ENCODE peak calls at places on chromosomes 3 and 15, in six cellular contexts. F, T, L, Q, X and U are unnamed samples.

GRCh38 chr3:18780941-18781340 is 355.8 kb upstream of the SATB1 start:
- DNase-seq in F (no peak), T (no peak), Q (no peak), L (no peak), X (no peak), U (no peak)

GRCh38 chr3:128486692-128487537 is 6.1 kb downstream of the GATA2 start:
- DNase-seq in F (no peak), L (no peak), Q (peak; percentile 22), T (no peak), X (peak; percentile 89), U (no peak)

GRCh38 chr15:51144021-51144532 is 49.4 kb upstream of the TNFAIP8L3 start:
- DNase-seq in T (no peak), X (no peak), Q (peak; percentile 57), L (no peak), F (no peak), U (no peak)

GRCh38 chr3:57160046-57160730 is 5.0 kb downstream of the IL17RD start:
- DNase-seq in T (no peak), Q (no peak), X (no peak), L (no peak), F (no peak), U (peak; percentile 67)

GRCh38 chr3:14879161-14879888 is 60.6 kb downstream of the FGD5 start:
- DNase-seq in X (no peak), Q (peak; percentile 69), F (no peak), T (no peak), L (peak; percentile 67), U (no peak)

GRCh38 chr15:75232252-75232813 is 25.8 kb upstream of the GOLGA6C start:
- DNase-seq in Q (no peak), T (no peak), X (no peak), L (peak; percentile 57), F (no peak), U (no peak)

GRCh38 chr15:70125605-70126004 is 27.9 kb upstream of the TLE3 start:
- DNase-seq in T (no peak), X (no peak), Q (no peak), L (no peak), F (no peak), U (no peak)

GRCh38 chr3:106168941-106169340 is 300.1 kb upstream of the CBLB start:
- DNase-seq in Q (no peak), L (no peak), X (no peak), T (no peak), F (no peak), U (no peak)

GRCh38 chr3:72337480-72337855 is 510.8 kb downstream of the SHQ1 start:
- DNase-seq in L (no peak), Q (no peak), X (no peak), T (no peak), F (no peak), U (no peak)

GRCh38 chr3:180744226-180744625 is 64.9 kb upstream of the CCDC39 start:
- DNase-seq in F (no peak), L (no peak), T (no peak), Q (no peak), X (no peak), U (no peak)

GRCh38 chr3:50620846-50621245 is 3.9 kb downstream of the MAPKAPK3 start:
- DNase-seq in T (no peak), F (no peak), L (no peak), X (no peak), Q (no peak), U (no peak)

GRCh38 chr3:185402561-185402960 is 39.6 kb downstream of the MAP3K13 start:
- DNase-seq in T (no peak), F (no peak), X (no peak), Q (no peak), L (no peak), U (peak; percentile 21)

GRCh38 chr15:101244039-101244781 is 7.6 kb downstream of the CHSY1 start:
- DNase-seq in X (no peak), L (no peak), Q (no peak), T (no peak), F (no peak), U (no peak)

GRCh38 chr3:156655819-156656566 is 18.4 kb upstream of the TIPARP start:
- DNase-seq in F (no peak), Q (no peak), T (no peak), L (no peak), X (no peak), U (no peak)

GRCh38 chr15:74821091-74821789 is 5.2 kb upstream of the CPLX3 start:
- DNase-seq in X (no peak), F (no peak), T (peak; percentile 45), L (no peak), Q (no peak), U (no peak)

GRCh38 chr3:135176881-135177280 is 381.8 kb downstream of the EPHB1 start:
- DNase-seq in T (no peak), F (no peak), X (no peak), Q (no peak), L (no peak), U (no peak)

GRCh38 chr3:167882057-167882667 is 146.6 kb downstream of the SERPINI1 start:
- DNase-seq in T (no peak), L (no peak), X (no peak), F (no peak), Q (peak; percentile 57), U (no peak)

GRCh38 chr3:142029052-142029642 is 120.2 kb downstream of the TFDP2 start:
- DNase-seq in Q (no peak), T (peak; percentile 49), F (no peak), L (no peak), X (no peak), U (no peak)

GRCh38 chr3:71305246-71306206 is 278.0 kb downstream of the FOXP1 start:
- DNase-seq in Q (no peak), L (no peak), X (no peak), T (no peak), F (peak; percentile 34), U (no peak)

GRCh38 chr3:171700653-171701052 is 109.6 kb downstream of the PLD1 start:
- DNase-seq in L (no peak), Q (no peak), F (no peak), X (no peak), T (no peak), U (no peak)

GRCh38 chr15:37360724-37361123 is 260.4 kb upstream of the MEIS2 start:
- DNase-seq in Q (no peak), T (no peak), F (no peak), L (no peak), X (no peak), U (no peak)

GRCh38 chr15:37362414-37362813 is 262.1 kb upstream of the MEIS2 start:
- DNase-seq in T (no peak), Q (no peak), X (no peak), F (no peak), L (no peak), U (no peak)

GRCh38 chr15:37359495-37360290 is 259.3 kb upstream of the MEIS2 start:
- DNase-seq in F (no peak), Q (no peak), T (no peak), L (no peak), X (no peak), U (no peak)

DNA sequence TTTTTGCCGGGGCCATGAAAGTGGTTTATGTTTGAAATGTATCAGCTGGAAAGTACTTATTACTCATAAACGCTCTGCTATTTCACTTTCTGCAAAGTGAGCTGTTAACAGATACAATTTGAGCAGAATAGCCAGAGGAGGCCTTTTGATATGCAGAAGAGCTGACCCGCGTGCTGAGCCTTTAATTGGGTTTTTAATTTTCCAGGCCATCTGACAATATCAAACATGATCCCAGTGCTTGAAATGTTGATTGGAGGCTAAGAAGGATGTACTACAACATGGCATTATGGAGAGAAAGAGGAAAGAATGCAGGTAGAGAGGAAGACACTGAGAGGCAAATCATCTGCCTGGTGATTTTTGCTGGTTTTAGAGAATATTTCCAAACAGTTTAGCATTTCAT is 261.3 kb upstream of the MEIS2 start:
- DNase-seq in F (no peak), L (no peak), X (no peak), T (no peak), Q (no peak), U (no peak)
- TF ChIP-seq EP300 in F (no peak), L (no peak), X (no peak), T (no peak), Q (no peak), U (no peak)

DNA sequence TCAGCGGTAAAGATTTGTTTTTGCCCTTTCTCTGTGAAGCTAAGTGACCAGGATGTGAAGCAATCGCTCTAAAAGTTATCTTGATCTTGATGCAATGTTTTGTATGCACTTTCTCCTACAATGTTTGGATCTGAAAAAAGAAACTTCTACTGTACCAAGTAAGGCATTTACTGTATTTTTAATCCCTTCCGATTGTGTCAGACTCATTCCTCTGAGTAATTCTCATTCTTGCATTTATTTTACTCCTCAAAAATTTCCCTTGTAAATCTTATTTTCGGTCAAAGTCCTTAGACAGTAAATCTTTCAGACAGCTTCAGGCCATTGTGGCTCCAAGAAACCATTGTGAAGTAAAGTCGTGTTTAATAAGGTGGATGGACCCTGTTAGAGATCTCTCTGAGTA is 141.9 kb downstream of the TP63 start:
- DNase-seq in L (no peak), Q (peak; percentile 64), F (no peak), T (no peak), X (no peak), U (no peak)
- H3K27ac ChIP-seq in L (no peak overlapping the region), Q (peak overlapping the region; percentile 71), F (no peak overlapping the region), T (no peak overlapping the region), X (no peak overlapping the region), U (no peak overlapping the region)

GRCh38 chr3:42072583-42072924 is 18.6 kb upstream of the TRAK1 start:
- DNase-seq in X (no peak), L (no peak), F (no peak), Q (no peak), T (no peak), U (no peak)

GRCh38 chr3:42068303-42069088 is 22.7 kb upstream of the TRAK1 start:
- DNase-seq in X (no peak), T (no peak), Q (no peak), L (no peak), F (no peak), U (no peak)

GRCh38 chr3:42072930-42073329 is 18.2 kb upstream of the TRAK1 start:
- DNase-seq in L (no peak), F (no peak), X (no peak), T (no peak), Q (no peak), U (no peak)

GRCh38 chr3:42070089-42070885 is 20.9 kb upstream of the TRAK1 start:
- DNase-seq in X (no peak), F (no peak), L (no peak), Q (no peak), T (no peak), U (no peak)

GRCh38 chr3:42071720-42072582 is 19.2 kb upstream of the TRAK1 start:
- DNase-seq in Q (peak; percentile 63), T (no peak), L (peak; percentile 96), X (peak; percentile 29), F (peak; percentile 75), U (peak; percentile 38)
- TF ChIP-seq EP300 in Q (no peak), T (no peak), L (peak; percentile 48), X (no peak), F (peak; percentile 39), U (no peak)

GRCh38 chr15:90212221-90213079 is 11.3 kb downstream of the SEMA4B start:
- DNase-seq in Q (no peak), F (peak; percentile 76), X (no peak), T (no peak), L (no peak), U (no peak)

GRCh38 chr15:90211440-90212168 is 10.5 kb downstream of the SEMA4B start:
- DNase-seq in F (peak; percentile 79), L (no peak), T (no peak), X (no peak), Q (peak; percentile 88), U (no peak)

GRCh38 chr15:90210593-90210992 is 9.5 kb downstream of the SEMA4B start:
- DNase-seq in F (peak; percentile 65), L (no peak), T (no peak), Q (no peak), X (no peak), U (no peak)

GRCh38 chr15:90209591-90209990 is 8.5 kb downstream of the SEMA4B start:
- DNase-seq in X (no peak), T (peak; percentile 57), F (no peak), L (no peak), Q (no peak), U (no peak)

GRCh38 chr15:90211009-90211408 is 9.9 kb downstream of the SEMA4B start:
- DNase-seq in F (no peak), L (no peak), X (no peak), T (no peak), Q (no peak), U (no peak)
- H3K27ac ChIP-seq in F (peak overlapping the region; percentile 84), L (peak overlapping the region; percentile 68), X (peak overlapping the region; percentile 59), T (no peak overlapping the region), Q (peak overlapping the region; percentile 92), U (no peak overlapping the region)